ENCODE peak calls at places on chromosomes 12 and 14, in four cellular contexts. One of them, this sample, is unnamed. For H3K4me1, the result is how much of the 10 kb centered on the place peaks cover.

GRCh38 chr12:55957106-55957859 is 8.6 kb downstream of the PMEL start:
- DNase-seq in CD4-positive, alpha-beta memory T cell: no peak
- DNase-seq in PC-9: peak
- DNase-seq in IMR-90: no peak
- DNase-seq in this sample: no peak

GRCh38 chr14:58533417-58533816 is 104.3 kb upstream of the DACT1 start:
- DNase-seq in IMR-90: no peak
- DNase-seq in PC-9: no peak
- DNase-seq in CD4-positive, alpha-beta memory T cell: no peak
- DNase-seq in this sample: no peak

GRCh38 chr12:107091989-107092641 is 1.2 kb downstream of the CRY1 start:
- DNase-seq in CD4-positive, alpha-beta memory T cell: peak
- DNase-seq in PC-9: peak
- DNase-seq in IMR-90: peak
- DNase-seq in this sample: peak

GRCh38 chr12:76399040-76399439 is 50.8 kb upstream of the BBS10 start:
- DNase-seq in IMR-90: no peak
- DNase-seq in PC-9: no peak
- DNase-seq in CD4-positive, alpha-beta memory T cell: no peak
- DNase-seq in this sample: no peak

GRCh38 chr12:109624467-109624866 is 50.9 kb downstream of the MVK start:
- DNase-seq in CD4-positive, alpha-beta memory T cell: no peak
- DNase-seq in IMR-90: no peak
- DNase-seq in PC-9: no peak
- DNase-seq in this sample: no peak

GRCh38 chr12:82555699-82556098 is 131.0 kb upstream of the TMTC2 start:
- DNase-seq in CD4-positive, alpha-beta memory T cell: no peak
- DNase-seq in PC-9: no peak
- DNase-seq in IMR-90: no peak
- DNase-seq in this sample: no peak

GRCh38 chr14:77053046-77053841 is 24.7 kb upstream of the IRF2BPL start:
- DNase-seq in PC-9: no peak
- DNase-seq in IMR-90: peak
- DNase-seq in CD4-positive, alpha-beta memory T cell: peak
- DNase-seq in this sample: peak

GRCh38 chr12:31922341-31923062 is 36.7 kb upstream of the RESF1 start:
- DNase-seq in CD4-positive, alpha-beta memory T cell: no peak
- DNase-seq in PC-9: no peak
- DNase-seq in IMR-90: peak
- DNase-seq in this sample: no peak

GRCh38 chr12:87302126-87302732 is 727.0 kb downstream of the C12orf50 start:
- DNase-seq in IMR-90: peak
- DNase-seq in PC-9: no peak
- DNase-seq in CD4-positive, alpha-beta memory T cell: no peak
- DNase-seq in this sample: no peak

GRCh38 chr12:43316506-43316905 is 235.5 kb downstream of the ADAMTS20 start:
- DNase-seq in IMR-90: peak
- DNase-seq in CD4-positive, alpha-beta memory T cell: no peak
- DNase-seq in PC-9: no peak
- DNase-seq in this sample: no peak

GRCh38 chr12:84738481-84738972 is 174.1 kb downstream of the SLC6A15 start:
- DNase-seq in PC-9: peak
- DNase-seq in CD4-positive, alpha-beta memory T cell: no peak
- DNase-seq in IMR-90: peak
- DNase-seq in this sample: no peak

GRCh38 chr14:87632796-87633195 is 360.2 kb downstream of the GALC start:
- DNase-seq in IMR-90: no peak
- DNase-seq in PC-9: no peak
- DNase-seq in CD4-positive, alpha-beta memory T cell: no peak
- DNase-seq in this sample: no peak

GRCh38 chr14:64711039-64711438 is 6.8 kb downstream of the PLEKHG3 start:
- DNase-seq in PC-9: no peak
- DNase-seq in CD4-positive, alpha-beta memory T cell: no peak
- DNase-seq in IMR-90: no peak
- DNase-seq in this sample: no peak
- H3K4me1 ChIP-seq in PC-9: under half
- H3K4me1 ChIP-seq in CD4-positive, alpha-beta memory T cell: half or more
- H3K4me1 ChIP-seq in IMR-90: under half
- H3K4me1 ChIP-seq in this sample: under half

GRCh38 chr12:124386661-124387509 is 92.0 kb downstream of the RFLNA start:
- DNase-seq in CD4-positive, alpha-beta memory T cell: no peak
- DNase-seq in IMR-90: no peak
- DNase-seq in PC-9: peak
- DNase-seq in this sample: no peak
- H3K4me3 ChIP-seq in CD4-positive, alpha-beta memory T cell: no peak
- H3K4me3 ChIP-seq in IMR-90: peak
- H3K4me3 ChIP-seq in PC-9: peak
- H3K4me3 ChIP-seq in this sample: no peak

DNA sequence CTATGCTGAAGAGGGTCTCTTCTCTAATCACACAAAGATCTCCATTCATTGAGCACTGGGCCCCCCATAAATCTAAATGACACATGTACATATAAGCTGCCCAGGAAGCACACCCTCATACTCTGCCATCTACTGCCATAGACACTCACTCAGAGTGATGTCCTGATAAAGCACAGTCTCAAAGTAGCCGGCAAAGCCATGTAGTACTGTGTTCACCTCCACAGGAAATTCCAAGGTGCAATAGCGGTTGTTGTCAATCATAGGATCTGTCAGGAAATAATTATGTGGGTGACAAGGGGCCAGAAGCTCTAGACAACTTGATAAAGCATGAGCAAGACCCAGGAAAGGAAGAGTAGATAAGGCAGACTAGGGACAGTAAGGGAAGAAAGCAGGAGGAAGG is 3.3 kb upstream of the RBM23 start:
- DNase-seq in IMR-90: no peak
- DNase-seq in PC-9: no peak
- DNase-seq in CD4-positive, alpha-beta memory T cell: no peak
- DNase-seq in this sample: no peak
- H3K27ac ChIP-seq in IMR-90: no peak
- H3K27ac ChIP-seq in PC-9: peak
- H3K27ac ChIP-seq in CD4-positive, alpha-beta memory T cell: no peak
- H3K27ac ChIP-seq in this sample: no peak

GRCh38 chr12:52873832-52874572 is 25.2 kb upstream of the KRT78 start:
- DNase-seq in CD4-positive, alpha-beta memory T cell: peak
- DNase-seq in PC-9: peak
- DNase-seq in IMR-90: peak
- DNase-seq in this sample: peak
- H3K4me1 ChIP-seq in CD4-positive, alpha-beta memory T cell: under half
- H3K4me1 ChIP-seq in PC-9: half or more
- H3K4me1 ChIP-seq in IMR-90: under half
- H3K4me1 ChIP-seq in this sample: under half

GRCh38 chr12:102201662-102202061 is 4.0 kb upstream of the PMCH start:
- DNase-seq in CD4-positive, alpha-beta memory T cell: no peak
- DNase-seq in PC-9: no peak
- DNase-seq in IMR-90: no peak
- DNase-seq in this sample: no peak
- H3K4me3 ChIP-seq in CD4-positive, alpha-beta memory T cell: no peak
- H3K4me3 ChIP-seq in PC-9: no peak
- H3K4me3 ChIP-seq in IMR-90: no peak
- H3K4me3 ChIP-seq in this sample: no peak

GRCh38 chr14:33527023-33527634 is 423.7 kb downstream of the EGLN3 start:
- DNase-seq in CD4-positive, alpha-beta memory T cell: no peak
- DNase-seq in PC-9: no peak
- DNase-seq in IMR-90: no peak
- DNase-seq in this sample: no peak
- H3K27ac ChIP-seq in CD4-positive, alpha-beta memory T cell: no peak
- H3K27ac ChIP-seq in PC-9: no peak
- H3K27ac ChIP-seq in IMR-90: no peak
- H3K27ac ChIP-seq in this sample: no peak

GRCh38 chr12:124397807-124398577 is 103.1 kb downstream of the RFLNA start:
- DNase-seq in IMR-90: peak
- DNase-seq in CD4-positive, alpha-beta memory T cell: no peak
- DNase-seq in PC-9: no peak
- DNase-seq in this sample: no peak
- H3K4me1 ChIP-seq in IMR-90: under half
- H3K4me1 ChIP-seq in CD4-positive, alpha-beta memory T cell: under half
- H3K4me1 ChIP-seq in PC-9: under half
- H3K4me1 ChIP-seq in this sample: under half

GRCh38 chr14:100062602-100063001 is 2.6 kb upstream of the EVL start:
- DNase-seq in CD4-positive, alpha-beta memory T cell: peak
- DNase-seq in IMR-90: no peak
- DNase-seq in PC-9: no peak
- DNase-seq in this sample: peak
- H3K4me3 ChIP-seq in CD4-positive, alpha-beta memory T cell: peak
- H3K4me3 ChIP-seq in IMR-90: no peak
- H3K4me3 ChIP-seq in PC-9: no peak
- H3K4me3 ChIP-seq in this sample: peak

GRCh38 chr14:34437729-34438080 is 24.3 kb downstream of the SPTSSA start:
- DNase-seq in IMR-90: no peak
- DNase-seq in CD4-positive, alpha-beta memory T cell: no peak
- DNase-seq in PC-9: no peak
- DNase-seq in this sample: no peak

GRCh38 chr14:34436118-34436905 is 25.7 kb downstream of the SPTSSA start:
- DNase-seq in CD4-positive, alpha-beta memory T cell: no peak
- DNase-seq in IMR-90: peak
- DNase-seq in PC-9: no peak
- DNase-seq in this sample: no peak

GRCh38 chr14:34438438-34438837 is 23.6 kb downstream of the SPTSSA start:
- DNase-seq in IMR-90: no peak
- DNase-seq in PC-9: no peak
- DNase-seq in CD4-positive, alpha-beta memory T cell: no peak
- DNase-seq in this sample: no peak

GRCh38 chr14:34439090-34439489 is 22.9 kb downstream of the SPTSSA start:
- DNase-seq in IMR-90: no peak
- DNase-seq in PC-9: no peak
- DNase-seq in CD4-positive, alpha-beta memory T cell: no peak
- DNase-seq in this sample: no peak

GRCh38 chr14:34436960-34437728 is 24.9 kb downstream of the SPTSSA start:
- DNase-seq in PC-9: no peak
- DNase-seq in CD4-positive, alpha-beta memory T cell: no peak
- DNase-seq in IMR-90: no peak
- DNase-seq in this sample: no peak
- H3K27ac ChIP-seq in PC-9: peak
- H3K27ac ChIP-seq in CD4-positive, alpha-beta memory T cell: no peak
- H3K27ac ChIP-seq in IMR-90: peak
- H3K27ac ChIP-seq in this sample: no peak

This sample was measured in CD8-positive, alpha-beta memory T cell.